ENCODE peak calls at places on chromosome 14, in seven cellular contexts. K is nucleus accumbens, P is iPS-NIHi11, Y is stromal cell of bone marrow, H is transverse colon, F is left lobe of liver, R is H9. Q is an unnamed sample.

GRCh38 chr14:88085736-88086135 is 80.8 kb downstream of the GPR65 start:
- DNase-seq in Y (no peak), K (no peak), P (no peak), H (no peak), R (no peak), F (no peak), Q (no peak)

GRCh38 chr14:23299986-23300686 is 2.5 kb downstream of the PPP1R3E start:
- DNase-seq in K (no peak), H (no peak), F (no peak), Y (no peak), R (no peak), P (no peak), Q (no peak)

GRCh38 chr14:94831085-94831484 is 61.2 kb upstream of the GSC start:
- DNase-seq in R (no peak), H (no peak), P (no peak), Y (no peak), K (no peak), F (no peak), Q (no peak)

GRCh38 chr14:89201645-89202044 is 215.4 kb downstream of the FOXN3 start:
- DNase-seq in Y (no peak), K (no peak), R (no peak), P (no peak), F (no peak), H (no peak), Q (no peak)

GRCh38 chr14:105857816-105858675 is 331.7 kb downstream of the TMEM121 start:
- DNase-seq in K (no peak), H (peak; percentile 7), F (peak; percentile 44), R (peak; percentile 10), Y (no peak), P (no peak), Q (peak; percentile 35)

GRCh38 chr14:84064296-84064695 is 1465.6 kb upstream of the FLRT2 start:
- DNase-seq in P (no peak), F (no peak), H (no peak), Y (no peak), R (no peak), K (no peak), Q (no peak)

GRCh38 chr14:22726012-22726411 is 40.5 kb upstream of the OXA1L start:
- DNase-seq in Y (no peak), H (no peak), R (no peak), K (no peak), F (no peak), P (no peak), Q (peak; percentile 41)

GRCh38 chr14:39025810-39026627 is 77.0 kb downstream of the SEC23A start:
- DNase-seq in K (no peak), Y (no peak), P (no peak), H (no peak), F (no peak), R (no peak), Q (no peak)